ENCODE peak calls at places on chromosome 5, in seven cellular contexts. M, N, D, Q, U, S and O are unnamed samples.

GRCh38 chr5:154240595-154240994 is 50.1 kb downstream of the GALNT10 start:
- DNase-seq in M (no peak), Q (no peak), U (no peak), S (no peak), D (no peak), N (no peak), O (no peak)

GRCh38 chr5:124952566-124952965 is 206.1 kb upstream of the ZNF608 start:
- DNase-seq in N (no peak), D (no peak), U (no peak), M (no peak), Q (no peak), S (no peak), O (no peak)

GRCh38 chr5:142215915-142216681 is 107.5 kb downstream of the NDFIP1 start:
- DNase-seq in D (peak; percentile 41), S (peak; percentile 66), U (peak; percentile 85), N (no peak), M (peak; percentile 70), Q (peak; percentile 64), O (peak; percentile 75)

GRCh38 chr5:180333661-180334060 is 19.5 kb downstream of the GFPT2 start:
- DNase-seq in D (no peak), U (no peak), Q (no peak), M (peak; percentile 27), N (no peak), S (peak; percentile 41), O (no peak)

GRCh38 chr5:10975915-10976314 is 214.9 kb upstream of the DAP start:
- DNase-seq in M (no peak), U (no peak), D (no peak), Q (no peak), N (no peak), S (no peak), O (no peak)

GRCh38 chr5:180599981-180600553 is 8.8 kb upstream of the SCGB3A1 start:
- DNase-seq in U (no peak), D (no peak), S (no peak), M (peak; percentile 44), Q (peak; percentile 16), N (no peak), O (no peak)

GRCh38 chr5:67248703-67249589 is 52.3 kb upstream of the CD180 start:
- DNase-seq in M (no peak), N (no peak), D (no peak), S (no peak), U (no peak), Q (no peak), O (no peak)

GRCh38 chr5:85069659-85070640 is 685.3 kb upstream of the EDIL3 start:
- DNase-seq in U (no peak), Q (no peak), D (no peak), N (no peak), S (no peak), M (no peak), O (no peak)

GRCh38 chr5:94928891-94929290 is 310.4 kb downstream of the SLF1 start:
- DNase-seq in M (no peak), N (no peak), S (no peak), Q (no peak), U (no peak), D (no peak), O (no peak)

GRCh38 chr5:94378062-94378461 is 240.3 kb downstream of the KIAA0825 start:
- DNase-seq in U (no peak), N (no peak), Q (no peak), D (no peak), M (no peak), S (no peak), O (no peak)

GRCh38 chr5:6274846-6275543 is 103.4 kb downstream of the MED10 start:
- DNase-seq in S (no peak), M (no peak), D (no peak), N (no peak), U (no peak), Q (no peak), O (no peak)

GRCh38 chr5:142610176-142611001 is 75.5 kb downstream of the FGF1 start:
- DNase-seq in M (no peak), D (no peak), S (no peak), Q (no peak), U (no peak), N (no peak), O (no peak)

GRCh38 chr5:35360671-35361070 is 130.4 kb upstream of the PRLR start:
- DNase-seq in N (no peak), M (no peak), D (no peak), Q (no peak), S (no peak), U (no peak), O (no peak)

GRCh38 chr5:126119894-126120442 is 303.2 kb upstream of the GRAMD2B start:
- DNase-seq in Q (no peak), D (no peak), U (no peak), N (no peak), M (no peak), S (no peak), O (no peak)

GRCh38 chr5:81506900-81507588 is 113.1 kb upstream of the ACOT12 start:
- DNase-seq in D (peak; percentile 85), Q (no peak), U (peak; percentile 62), S (peak; percentile 77), N (peak; percentile 61), M (no peak), O (no peak)

GRCh38 chr5:175148773-175149172 is 295.2 kb downstream of the DRD1 start:
- DNase-seq in N (no peak), M (no peak), U (no peak), S (no peak), Q (no peak), D (no peak), O (no peak)

GRCh38 chr5:41869150-41869738 is 981 bp downstream of the OXCT1 start:
- DNase-seq in Q (peak; percentile 85), N (peak; percentile 12), D (no peak), U (peak; percentile 83), S (no peak), M (peak; percentile 88), O (peak; percentile 94)

GRCh38 chr5:93072831-93073459 is 508.1 kb downstream of the NR2F1-AS1 start:
- DNase-seq in D (no peak), U (no peak), Q (no peak), M (no peak), S (no peak), N (no peak), O (no peak)

GRCh38 chr5:133900498-133901270 is 67.7 kb downstream of the C5orf15 start:
- DNase-seq in U (no peak), N (no peak), M (no peak), D (no peak), S (no peak), Q (no peak), O (no peak)

GRCh38 chr5:69007726-69008368 is 86.0 kb upstream of the SLC30A5 start:
- DNase-seq in M (peak; percentile 69), Q (peak; percentile 77), N (peak; percentile 62), D (peak; percentile 41), U (peak; percentile 60), S (peak; percentile 69), O (peak; percentile 81)

GRCh38 chr5:66987949-66988838 is 208.4 kb downstream of the CD180 start:
- DNase-seq in D (no peak), N (peak; percentile 40), M (no peak), U (no peak), S (no peak), Q (no peak), O (no peak)

GRCh38 chr5:173327084-173327947 is 898 bp downstream of the STC2 start:
- DNase-seq in M (no peak), S (no peak), N (no peak), U (no peak), D (no peak), Q (no peak), O (no peak)
- H3K4me1 ChIP-seq in M (peaks cover 54% of the 10 kb centered on the region), S (peaks cover 15% of the 10 kb centered on the region), N (no peaks in the 10 kb centered on the region), U (peaks cover 84% of the 10 kb centered on the region), D (peaks cover 16% of the 10 kb centered on the region), Q (peaks cover 5% of the 10 kb centered on the region), O (peaks cover 11% of the 10 kb centered on the region)

GRCh38 chr5:139392678-139393496 is 2.0 kb downstream of the PROB1 start:
- DNase-seq in N (peak; percentile 53), S (peak; percentile 66), Q (peak; percentile 69), M (peak; percentile 86), U (no peak), D (peak; percentile 52), O (peak; percentile 81)

GRCh38 chr5:139389701-139390638 is at the start of gene MZB1:
- DNase-seq in M (no peak), Q (no peak), N (no peak), D (no peak), S (no peak), U (no peak), O (no peak)

GRCh38 chr5:139390639-139391569 is 1.2 kb upstream of the MZB1 start:
- DNase-seq in U (no peak), Q (no peak), S (no peak), D (no peak), M (no peak), N (no peak), O (peak; percentile 24)

GRCh38 chr5:139392324-139392677 is 2.6 kb upstream of the MZB1 start:
- DNase-seq in N (no peak), D (no peak), Q (no peak), U (no peak), M (no peak), S (no peak), O (no peak)

DNA sequence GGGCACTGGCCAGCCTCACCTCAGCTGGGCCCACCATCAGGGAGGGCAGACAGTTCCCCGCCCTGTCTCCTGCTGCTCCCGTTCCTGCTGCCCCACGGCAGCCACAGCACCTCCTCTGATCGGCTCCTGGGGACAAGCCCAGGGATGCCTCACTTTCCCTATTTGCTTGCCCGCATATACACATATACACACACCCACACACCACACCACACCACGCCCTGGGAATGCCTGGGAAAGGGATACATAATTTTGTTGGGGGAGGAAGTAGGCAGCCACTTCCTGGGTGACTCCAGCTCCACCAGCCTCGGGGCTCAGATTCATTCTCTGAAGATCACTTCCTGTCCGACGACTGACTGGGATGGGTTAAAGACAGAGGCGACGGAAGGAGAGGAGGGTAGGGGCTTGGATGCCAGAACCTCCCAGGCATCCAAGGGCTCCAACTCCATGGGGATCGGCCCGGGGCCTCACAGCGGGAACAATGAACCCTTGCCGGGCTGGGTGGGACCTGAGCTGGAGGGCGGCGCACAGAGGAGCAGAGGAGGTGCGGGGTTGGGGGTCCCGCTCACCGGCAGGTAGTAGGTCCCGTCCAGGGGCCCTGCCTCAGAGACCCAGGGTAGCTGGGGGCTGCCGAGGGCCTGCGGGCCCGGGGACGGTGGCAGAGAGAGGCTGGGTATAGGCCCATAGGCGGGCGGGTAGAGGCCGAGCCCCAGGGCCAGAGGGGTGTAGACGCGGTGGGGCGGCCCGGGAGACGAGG is 2.0 kb upstream of the MZB1 start:
- DNase-seq in S (no peak), N (no peak), D (no peak), M (no peak), Q (no peak), U (no peak), O (no peak)
- H3K4me3 ChIP-seq in S (peak overlapping the region; percentile 65), N (peak overlapping the region; percentile 76), D (peak overlapping the region; percentile 75), M (peak overlapping the region; percentile 67), Q (no peak overlapping the region), U (peak overlapping the region; percentile 52), O (peak overlapping the region; percentile 8)

GRCh38 chr5:54807421-54807820 is 178.0 kb downstream of the ESM1 start:
- DNase-seq in M (no peak), S (no peak), N (no peak), Q (no peak), D (no peak), U (no peak), O (no peak)
- H3K27ac ChIP-seq in M (no peak overlapping the region), S (no peak overlapping the region), N (no peak overlapping the region), Q (no peak overlapping the region), D (no peak overlapping the region), U (no peak overlapping the region), O (no peak overlapping the region)

DNA sequence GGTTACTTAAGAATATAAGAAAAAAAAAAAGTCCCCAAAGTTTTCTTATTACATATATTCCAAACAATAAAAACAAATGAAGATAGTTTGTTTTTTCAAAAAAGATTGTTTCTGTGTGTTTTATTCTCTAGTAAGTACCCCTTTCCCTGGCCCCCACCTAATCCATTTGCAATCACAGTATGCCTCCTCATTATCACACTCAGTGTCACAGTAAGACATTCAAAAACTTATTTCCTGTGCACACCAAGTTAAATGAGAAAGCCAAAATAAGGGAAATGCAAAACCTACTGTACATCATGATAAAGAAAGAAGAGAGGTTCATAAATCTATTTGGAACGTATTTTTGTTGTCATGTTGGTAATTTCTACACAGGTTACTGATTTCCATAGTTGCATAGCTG is 62.3 kb downstream of the ST8SIA4 start:
- DNase-seq in M (no peak), S (no peak), U (no peak), N (no peak), D (no peak), Q (no peak), O (no peak)
- H3K4me1 ChIP-seq in M (peaks cover 7% of the 10 kb centered on the region), S (no peaks in the 10 kb centered on the region), U (no peaks in the 10 kb centered on the region), N (peaks cover 14% of the 10 kb centered on the region), D (no peaks in the 10 kb centered on the region), Q (no peaks in the 10 kb centered on the region), O (no peaks in the 10 kb centered on the region)